ENCODE peak calls at places on chromosomes 1 and 21, in seven cellular contexts. Q is H1, R is IMR-90, K is trophoblast cell, D is mesendoderm, N is mesenchymal stem cell, I is H9. E is an unnamed sample.

GRCh38 chr1:43842099-43842498 is 91.5 kb upstream of the ARTN start:
- DNase-seq in I (no peak), K (no peak), D (no peak), Q (no peak), N (no peak), R (no peak), E (no peak)

GRCh38 chr1:35931424-35932157 is 686 bp downstream of the AGO3 start:
- DNase-seq in K (peak), Q (no peak), R (peak), I (no peak), D (peak), N (peak), E (no peak)

GRCh38 chr1:109132980-109133379 is 19.1 kb downstream of the ELAPOR1 start:
- DNase-seq in N (no peak), K (no peak), R (no peak), D (no peak), Q (no peak), I (no peak), E (no peak)

GRCh38 chr21:21046063-21046462 is 47.9 kb downstream of the NCAM2 start:
- DNase-seq in R (no peak), Q (no peak), I (no peak), K (no peak), D (peak), N (no peak), E (no peak)

GRCh38 chr1:40389871-40390560 is 16.5 kb downstream of the SMAP2 start:
- DNase-seq in N (peak), Q (no peak), R (peak), D (no peak), K (peak), I (no peak), E (no peak)

GRCh38 chr1:98884864-98885263 is 119.8 kb downstream of the PLPPR5 start:
- DNase-seq in K (no peak), Q (no peak), I (no peak), N (no peak), R (no peak), D (no peak), E (no peak)

GRCh38 chr21:21028275-21028814 is 30.1 kb downstream of the NCAM2 start:
- DNase-seq in I (no peak), D (no peak), R (no peak), Q (no peak), K (no peak), N (no peak), E (no peak)

GRCh38 chr21:35316933-35317332 is 267.8 kb upstream of the RUNX1 start:
- DNase-seq in N (peak), R (peak), Q (no peak), I (no peak), D (peak), K (peak), E (no peak)

GRCh38 chr1:204574856-204575145 is 58.6 kb downstream of the MDM4 start:
- DNase-seq in K (no peak), D (no peak), N (no peak), I (no peak), R (peak), Q (no peak), E (no peak)

GRCh38 chr1:1039145-1039910 is 19.4 kb downstream of the AGRN start:
- DNase-seq in I (no peak), R (no peak), N (no peak), Q (no peak), D (no peak), K (no peak), E (no peak)

GRCh38 chr1:175207971-175208370 is 15.4 kb upstream of the KIAA0040 start:
- DNase-seq in K (no peak), R (no peak), N (no peak), D (no peak), Q (no peak), I (no peak), E (no peak)

GRCh38 chr1:22689505-22689904 is 21.1 kb upstream of the EPHB2 start:
- DNase-seq in D (peak), I (no peak), N (peak), R (peak), K (peak), Q (no peak), E (no peak)

GRCh38 chr1:179228783-179229213 is 679 bp downstream of the ABL2 start:
- DNase-seq in D (peak), I (peak), Q (peak), K (peak), R (peak), N (peak), E (peak)

GRCh38 chr1:24323281-24323680 is 4.1 kb downstream of the GRHL3 start:
- DNase-seq in N (no peak), I (no peak), K (peak), Q (no peak), R (no peak), D (no peak), E (no peak)

GRCh38 chr1:200429221-200429751 is 19.4 kb upstream of the ZNF281 start:
- DNase-seq in Q (no peak), K (no peak), N (peak), D (no peak), R (peak), I (no peak), E (no peak)

GRCh38 chr1:167654975-167655575 is 25.0 kb downstream of the RCSD1 start:
- DNase-seq in D (no peak), I (no peak), N (no peak), K (no peak), R (no peak), Q (no peak), E (no peak)

GRCh38 chr1:167659440-167659839 is 29.4 kb downstream of the RCSD1 start:
- DNase-seq in I (no peak), K (no peak), R (no peak), N (peak), D (peak), Q (no peak), E (no peak)

GRCh38 chr1:167658574-167659328 is 28.7 kb downstream of the RCSD1 start:
- DNase-seq in Q (no peak), R (no peak), I (no peak), D (no peak), N (peak), K (no peak), E (no peak)

GRCh38 chr1:167659876-167660275 is 29.8 kb downstream of the RCSD1 start:
- DNase-seq in D (no peak), N (no peak), I (no peak), R (no peak), Q (no peak), K (no peak), E (no peak)

DNA sequence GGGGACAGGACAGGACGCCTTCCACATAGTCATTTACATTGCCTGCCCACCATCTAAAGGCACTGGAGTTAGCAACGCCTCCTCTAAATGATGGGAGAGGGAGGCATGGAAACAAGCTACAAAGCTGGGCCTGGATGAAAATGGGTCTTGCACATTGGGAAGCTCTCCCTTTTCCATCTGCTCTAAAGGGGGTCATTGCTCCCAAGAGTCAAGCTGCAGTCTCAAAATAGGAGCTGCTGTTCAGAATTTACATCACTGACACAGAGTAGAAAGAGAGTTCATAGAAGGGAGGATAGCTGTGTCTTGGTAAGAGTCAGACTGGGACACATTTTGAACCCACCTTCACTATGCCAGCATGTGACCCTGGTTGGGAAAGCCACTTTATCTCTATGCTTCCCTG is 26.6 kb downstream of the RCSD1 start:
- DNase-seq in N (no peak), K (no peak), R (no peak), D (no peak), Q (no peak), I (no peak), E (no peak)
- H2AK5ac ChIP-seq in N (no peak), K (no peak), R (no peak), D (no peak), Q (no peak), I (no peak), E (no peak)

DNA sequence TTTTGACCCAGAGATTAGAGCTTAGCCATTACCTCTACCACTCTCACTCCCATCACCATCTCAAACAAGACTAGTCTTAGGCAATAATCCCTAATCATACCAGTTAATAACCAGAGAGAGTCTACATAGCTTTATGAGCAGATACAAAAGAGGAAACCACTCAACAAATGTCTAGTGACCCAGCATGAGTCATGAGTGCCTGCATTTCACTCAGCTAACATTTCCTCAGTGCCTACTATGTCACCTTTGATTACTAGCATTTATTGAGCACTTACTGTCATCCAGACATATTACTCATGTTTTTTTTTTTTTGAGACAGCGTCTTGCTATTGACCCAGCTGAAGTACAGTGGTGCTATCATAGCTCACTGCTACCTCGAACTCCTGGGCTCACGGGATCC is 35.9 kb upstream of the GALNT2 start:
- DNase-seq in D (no peak), Q (no peak), N (peak), R (no peak), I (no peak), K (peak), E (no peak)
- H3K18ac ChIP-seq in D (no peak), Q (no peak), N (no peak), R (no peak), I (no peak), K (no peak), E (no peak)

DNA sequence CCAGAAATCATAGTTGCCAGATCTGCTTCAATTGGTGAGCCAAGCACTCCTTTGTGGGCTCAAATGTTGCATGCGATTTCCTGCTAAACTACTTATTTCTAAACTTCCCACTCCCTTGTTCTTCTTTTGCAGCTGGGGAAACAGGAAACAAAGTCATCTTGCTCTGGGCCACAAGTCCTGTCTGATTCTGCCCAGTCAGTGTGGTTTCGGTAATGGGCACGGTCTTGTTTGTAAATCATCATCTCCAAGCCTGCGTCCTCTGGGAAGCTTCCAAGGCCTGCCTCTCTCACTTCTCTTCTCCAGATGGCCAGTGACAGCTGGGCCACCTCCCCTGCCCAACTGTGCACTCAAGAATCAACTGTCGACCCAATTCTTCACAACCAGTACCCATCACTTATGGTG is 4.4 kb downstream of the S100A8 start:
- DNase-seq in D (no peak), Q (no peak), I (no peak), K (peak), R (no peak), N (no peak), E (no peak)
- H3K4me2 ChIP-seq in D (no peak), Q (no peak), I (no peak), K (no peak), R (no peak), N (no peak), E (no peak)

GRCh38 chr1:154212083-154212482 is 6.0 kb upstream of the CFAP141 start:
- DNase-seq in K (no peak), N (no peak), R (no peak), I (no peak), Q (no peak), D (no peak), E (no peak)

GRCh38 chr1:154207262-154207661 is 1.1 kb upstream of the CFAP141 start:
- DNase-seq in K (no peak), D (no peak), I (no peak), Q (no peak), N (no peak), R (no peak), E (no peak)

GRCh38 chr1:154213274-154213673 is 7.1 kb upstream of the CFAP141 start:
- DNase-seq in I (no peak), N (peak), D (no peak), R (peak), K (peak), Q (no peak), E (no peak)

GRCh38 chr1:154206212-154206611 is at the start of gene CFAP141:
- DNase-seq in N (peak), I (no peak), Q (no peak), R (peak), D (peak), K (peak), E (no peak)

GRCh38 chr1:154208677-154209390 is 2.7 kb upstream of the CFAP141 start:
- DNase-seq in I (no peak), D (no peak), Q (no peak), N (no peak), R (no peak), K (no peak), E (no peak)
- H2AK5ac ChIP-seq in I (no peak), D (no peak), Q (no peak), N (no peak), R (no peak), K (no peak), E (no peak)

DNA sequence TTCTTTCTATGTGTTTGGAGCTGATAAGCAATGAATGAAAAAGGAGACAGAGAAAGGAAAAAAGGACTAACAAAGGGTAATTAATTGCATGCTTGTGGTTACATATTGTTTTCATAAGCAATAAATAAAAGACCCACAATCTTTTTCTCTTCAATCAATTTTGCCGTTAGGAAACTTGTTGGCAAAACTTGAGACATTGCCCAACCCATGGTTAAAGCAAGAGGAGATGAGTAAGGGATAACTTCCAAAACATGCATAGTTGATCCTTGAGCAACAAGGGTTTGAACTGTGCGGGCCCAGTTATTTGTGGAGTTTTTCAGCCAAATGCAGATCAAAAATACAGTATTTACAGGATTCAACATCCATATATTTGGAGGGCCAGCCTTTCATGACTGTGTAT is 572.4 kb downstream of the AMY1C start:
- DNase-seq in R (no peak), N (no peak), K (no peak), I (no peak), D (no peak), Q (no peak), E (no peak)
- H3K18ac ChIP-seq in R (no peak), N (no peak), K (no peak), I (no peak), D (no peak), Q (no peak), E (no peak)

GRCh38 chr1:150613061-150613920 is 16.1 kb downstream of the ENSA start:
- DNase-seq in N (peak), I (no peak), K (peak), Q (no peak), D (no peak), R (peak), E (no peak)
- H3K4me2 ChIP-seq in N (no peak), I (no peak), K (no peak), Q (no peak), D (no peak), R (peak), E (no peak)

GRCh38 chr21:34306246-34306645 is 57.6 kb upstream of the KCNE2 start:
- DNase-seq in R (no peak), N (no peak), Q (no peak), I (no peak), K (no peak), D (no peak), E (no peak)

GRCh38 chr21:34302496-34302895 is 61.3 kb upstream of the KCNE2 start:
- DNase-seq in R (peak), Q (no peak), N (peak), I (no peak), D (no peak), K (peak), E (no peak)

GRCh38 chr21:34307991-34308532 is 55.7 kb upstream of the KCNE2 start:
- DNase-seq in R (no peak), D (no peak), I (no peak), N (no peak), K (peak), Q (no peak), E (no peak)

GRCh38 chr21:34305605-34306235 is 58.1 kb upstream of the KCNE2 start:
- DNase-seq in R (no peak), I (no peak), D (no peak), N (no peak), K (peak), Q (no peak), E (no peak)
- H2AK5ac ChIP-seq in R (no peak), I (no peak), D (no peak), N (no peak), K (no peak), Q (no peak), E (no peak)

DNA sequence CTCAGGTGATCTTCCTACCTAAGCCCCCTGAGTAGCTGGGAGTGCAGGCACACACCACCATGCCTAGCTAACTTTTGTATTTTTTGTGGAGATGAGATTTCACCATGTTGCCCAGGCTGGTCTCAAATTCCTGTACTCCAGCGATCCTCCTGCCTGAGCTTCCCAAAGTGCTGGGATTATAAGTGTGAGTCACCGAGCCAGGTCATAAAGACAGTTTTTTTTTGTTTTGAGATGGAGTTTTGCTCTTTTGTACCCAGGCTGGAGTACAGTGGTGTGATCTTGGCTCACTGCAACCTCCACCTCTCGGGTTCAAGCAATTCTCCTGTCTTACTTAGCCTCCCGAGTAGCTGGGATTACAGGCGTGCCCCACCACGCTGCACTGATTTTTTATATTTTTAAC is 42.1 kb downstream of the KIF1B start:
- DNase-seq in I (no peak), N (peak), K (peak), Q (no peak), D (no peak), R (peak), E (no peak)
- H3K18ac ChIP-seq in I (no peak), N (peak), K (no peak), Q (no peak), D (no peak), R (no peak), E (no peak)

GRCh38 chr1:53148123-53148522 is 5.7 kb upstream of the SLC1A7 start:
- DNase-seq in Q (no peak), D (no peak), R (peak), I (no peak), K (peak), N (no peak), E (no peak)
- H3K4me2 ChIP-seq in Q (no peak), D (no peak), R (no peak), I (no peak), K (no peak), N (no peak), E (no peak)

DNA sequence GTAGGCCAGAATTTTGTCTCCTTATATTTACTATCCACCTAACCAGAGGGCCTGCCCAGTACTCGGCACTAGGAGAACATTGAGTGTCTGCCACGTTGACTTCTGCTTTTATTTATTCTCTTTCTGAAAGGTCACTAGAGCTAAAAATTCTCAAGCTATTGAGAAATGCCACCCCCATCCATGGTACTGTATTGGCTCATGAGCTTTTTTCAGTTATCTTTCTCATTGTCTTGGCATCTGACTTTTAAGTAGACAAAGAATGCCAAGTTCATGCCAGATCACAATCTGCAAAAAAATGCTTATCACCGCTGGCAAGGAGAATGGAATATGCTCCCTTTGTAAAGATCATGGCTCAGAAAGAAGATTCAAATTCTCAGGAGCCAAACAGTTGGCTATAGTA is 49.8 kb upstream of the MROH9 start:
- DNase-seq in K (peak), D (peak), N (no peak), R (no peak), Q (no peak), I (no peak), E (no peak)
- H2AK5ac ChIP-seq in K (no peak), D (no peak), N (no peak), R (no peak), Q (no peak), I (no peak), E (no peak)